ENCODE peak calls at places on chromosomes 12 and 14, in six cellular contexts. U is endodermal cell, C is prostate gland, Q is A549, B is thoracic aorta, F is pancreas. Y is an unnamed sample.

GRCh38 chr14:104601786-104602185 is 2.8 kb downstream of the TMEM179 start:
- DNase-seq in F (no peak), U (no peak), Q (no peak), C (no peak), B (no peak), Y (no peak)

GRCh38 chr12:113794774-113795173 is 171.4 kb downstream of the RBM19 start:
- DNase-seq in F (no peak), U (no peak), Q (no peak), C (no peak), B (no peak), Y (no peak)

GRCh38 chr14:68792022-68792829 is 641 bp downstream of the ZFP36L1 start:
- DNase-seq in B (no peak), F (no peak), U (peak; percentile 67), C (no peak), Q (no peak), Y (no peak)

GRCh38 chr12:48165089-48166031 is 8.0 kb upstream of the ASB8 start:
- DNase-seq in U (peak; percentile 78), C (no peak), F (peak; percentile 16), B (no peak), Q (peak; percentile 59), Y (no peak)

GRCh38 chr14:53951661-53952265 is 4.9 kb downstream of the BMP4 start:
- DNase-seq in Q (no peak), B (no peak), U (peak; percentile 77), C (no peak), F (no peak), Y (no peak)

GRCh38 chr14:79721399-79722084 is 489.8 kb downstream of the DIO2 start:
- DNase-seq in C (no peak), U (no peak), Q (no peak), B (no peak), F (no peak), Y (no peak)

GRCh38 chr12:8527250-8528130 is 13.2 kb downstream of the CLEC4E start:
- DNase-seq in C (no peak), B (no peak), F (no peak), U (peak; percentile 84), Q (no peak), Y (no peak)

GRCh38 chr12:3046441-3047200 is 30.6 kb upstream of the TSPAN9 start:
- DNase-seq in U (no peak), C (no peak), B (no peak), F (no peak), Q (no peak), Y (no peak)

GRCh38 chr14:103551338-103551762 is 11.1 kb downstream of the BAG5 start:
- DNase-seq in B (no peak), Q (no peak), U (no peak), C (no peak), F (no peak), Y (no peak)

GRCh38 chr14:103548463-103549351 is 13.8 kb downstream of the BAG5 start:
- DNase-seq in F (no peak), C (no peak), U (no peak), B (no peak), Q (no peak), Y (no peak)

GRCh38 chr14:103550451-103551337 is 11.8 kb downstream of the BAG5 start:
- DNase-seq in B (no peak), Q (no peak), C (no peak), F (peak; percentile 12), U (no peak), Y (no peak)

GRCh38 chr14:103547941-103548462 is 14.5 kb downstream of the BAG5 start:
- DNase-seq in F (no peak), U (no peak), C (no peak), B (no peak), Q (no peak), Y (no peak)

DNA sequence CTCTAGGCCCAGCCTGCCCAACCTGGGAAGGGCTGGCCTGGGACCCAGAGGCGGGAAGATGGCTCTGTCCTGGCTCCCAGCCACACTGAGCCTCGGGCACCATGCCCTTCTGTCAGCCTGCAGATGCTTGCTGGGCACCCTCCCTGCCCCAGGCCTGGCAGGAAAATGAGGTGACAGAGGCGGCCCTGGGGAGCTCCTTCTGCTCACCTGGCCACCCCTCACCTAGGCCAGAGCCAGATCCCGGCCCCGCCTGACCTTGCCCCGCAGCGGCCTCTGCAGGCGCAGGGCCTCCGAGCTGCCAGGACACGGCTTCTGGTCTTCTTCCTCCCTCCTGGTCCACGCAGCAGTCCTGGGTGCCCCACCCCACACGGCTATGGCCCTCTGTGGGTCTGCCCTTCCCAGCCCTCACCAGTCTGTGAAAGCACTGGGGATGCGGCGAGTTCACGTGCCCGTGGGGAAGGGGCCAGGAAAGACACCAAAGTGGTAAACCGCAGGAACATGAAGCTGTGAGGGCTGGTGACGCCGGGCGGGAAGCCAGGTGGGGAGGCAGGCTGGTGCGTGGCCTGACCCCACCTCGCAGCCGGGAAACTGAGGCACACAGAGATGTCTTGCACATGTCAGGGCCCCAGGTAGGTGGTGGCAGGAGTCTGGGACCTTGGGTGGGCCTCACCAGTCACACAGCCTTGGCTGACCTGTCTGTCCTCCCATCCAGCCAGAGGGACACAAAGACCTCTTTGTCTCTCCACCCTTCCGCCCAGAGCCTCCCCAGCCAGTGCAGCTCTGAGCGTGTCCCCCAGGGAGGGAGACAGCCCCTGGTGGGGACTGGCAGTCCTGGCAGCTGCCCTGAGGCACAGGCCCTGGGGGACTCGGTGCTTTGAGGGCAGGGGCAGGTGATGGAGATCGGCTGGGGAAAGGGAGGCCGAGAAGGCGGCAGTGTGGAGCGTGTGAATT is 12.8 kb downstream of the BAG5 start:
- DNase-seq in U (no peak), F (peak; percentile 37), C (no peak), B (no peak), Q (no peak), Y (no peak)
- H3K4me1 ChIP-seq in U (no peaks in the 10 kb centered on the region), F (peaks cover 11% of the 10 kb centered on the region), C (peaks cover 3% of the 10 kb centered on the region), B (peaks cover 48% of the 10 kb centered on the region), Q (peaks cover 14% of the 10 kb centered on the region), Y (peaks cover 68% of the 10 kb centered on the region)

DNA sequence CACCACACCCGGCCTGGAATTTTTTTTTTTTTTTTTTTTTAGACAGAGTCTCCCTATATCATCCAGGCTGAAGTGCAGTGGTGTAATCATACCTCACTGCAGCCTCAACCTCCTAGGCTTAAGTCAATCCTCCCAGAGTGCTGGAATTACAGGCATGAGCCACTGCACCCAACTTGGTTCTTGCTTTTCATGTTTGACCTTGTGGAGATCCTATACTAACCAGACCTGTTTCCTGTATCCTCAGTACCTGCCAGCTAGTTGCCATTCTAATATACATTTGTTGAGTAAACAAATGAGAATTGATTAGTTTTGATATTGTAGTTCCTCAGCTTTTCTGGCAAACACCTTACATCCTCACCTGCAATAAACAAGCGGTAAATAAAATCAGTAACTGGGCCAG is 3.2 kb upstream of the VSIG10 start:
- DNase-seq in Q (no peak), C (no peak), U (no peak), B (no peak), F (no peak), Y (no peak)
- H3K4me1 ChIP-seq in Q (peaks cover 9% of the 10 kb centered on the region), C (no peaks in the 10 kb centered on the region), U (no peaks in the 10 kb centered on the region), B (peaks cover 6% of the 10 kb centered on the region), F (no peaks in the 10 kb centered on the region), Y (peaks cover 39% of the 10 kb centered on the region)

GRCh38 chr12:46259071-46259470 is 9.8 kb downstream of the SLC38A1 start:
- DNase-seq in F (no peak), B (no peak), U (no peak), C (peak; percentile 15), Q (no peak), Y (no peak)
- H3K4me1 ChIP-seq in F (peaks cover 12% of the 10 kb centered on the region), B (peaks cover 40% of the 10 kb centered on the region), U (peaks cover 14% of the 10 kb centered on the region), C (no peaks in the 10 kb centered on the region), Q (peaks cover 59% of the 10 kb centered on the region), Y (peaks cover 58% of the 10 kb centered on the region)

GRCh38 chr12:50219544-50219943 is 52.4 kb upstream of the CERS5 start:
- DNase-seq in U (no peak), B (no peak), F (no peak), Q (no peak), C (no peak), Y (no peak)

GRCh38 chr12:50220357-50221061 is 53.3 kb upstream of the CERS5 start:
- DNase-seq in F (no peak), C (peak; percentile 82), Q (no peak), B (peak; percentile 4), U (no peak), Y (no peak)

GRCh38 chr12:50217202-50217601 is 50.0 kb upstream of the CERS5 start:
- DNase-seq in F (no peak), Q (no peak), C (no peak), U (no peak), B (no peak), Y (no peak)

GRCh38 chr12:50221228-50222008 is 54.2 kb upstream of the CERS5 start:
- DNase-seq in U (no peak), B (no peak), Q (no peak), F (no peak), C (peak; percentile 53), Y (no peak)

DNA sequence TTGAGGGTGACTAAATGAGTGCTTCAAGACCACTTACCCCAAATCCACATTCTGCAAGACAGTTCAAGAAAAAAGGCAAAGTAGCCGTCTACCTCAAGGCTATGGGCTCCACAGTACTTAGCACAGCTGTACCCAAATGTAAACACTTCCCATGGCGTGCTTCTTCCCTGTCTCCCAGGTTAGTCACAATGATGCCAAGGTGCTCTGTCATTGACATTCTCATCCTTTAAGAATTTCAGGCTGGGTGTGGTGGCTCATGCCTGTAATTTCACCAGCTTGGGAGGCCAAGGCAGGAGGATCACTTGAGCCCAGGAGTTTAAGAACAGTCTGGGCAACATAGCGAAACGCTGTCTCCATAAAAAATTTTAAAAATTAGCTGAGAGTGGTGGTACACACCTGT is 51.2 kb upstream of the CERS5 start:
- DNase-seq in C (no peak), Q (no peak), F (no peak), B (no peak), U (no peak), Y (no peak)
- H3K4me1 ChIP-seq in C (peaks cover 12% of the 10 kb centered on the region), Q (peaks cover 41% of the 10 kb centered on the region), F (no peaks in the 10 kb centered on the region), B (peaks cover 68% of the 10 kb centered on the region), U (peaks cover 3% of the 10 kb centered on the region), Y (peaks cover 26% of the 10 kb centered on the region)

GRCh38 chr12:124510301-124510970 is 57.0 kb downstream of the NCOR2 start:
- DNase-seq in Q (no peak), F (no peak), C (no peak), B (no peak), U (peak; percentile 81), Y (no peak)
- H3K4me1 ChIP-seq in Q (peaks cover 47% of the 10 kb centered on the region), F (peaks cover 52% of the 10 kb centered on the region), C (peaks cover 57% of the 10 kb centered on the region), B (peaks cover 80% of the 10 kb centered on the region), U (peaks cover 16% of the 10 kb centered on the region), Y (peaks cover 70% of the 10 kb centered on the region)

Y was measured in esophagus squamous epithelium.